ENCODE peak calls at places on chromosomes 3 and 15, in seven cellular contexts. One of them, this sample, is unnamed.

GRCh38 chr15:73927003-73927475 is 777 bp downstream of the LOXL1 start:
- DNase-seq in sigmoid colon: peak
- DNase-seq in HCT116: peak
- DNase-seq in HL-60: no peak
- DNase-seq in GM12878: no peak
- DNase-seq in suprapubic skin: no peak
- DNase-seq in upper lobe of left lung: peak
- DNase-seq in this sample: peak

GRCh38 chr3:29258161-29258560 is 22.7 kb upstream of the RBMS3 start:
- DNase-seq in sigmoid colon: no peak
- DNase-seq in HCT116: no peak
- DNase-seq in HL-60: no peak
- DNase-seq in GM12878: no peak
- DNase-seq in suprapubic skin: no peak
- DNase-seq in upper lobe of left lung: no peak
- DNase-seq in this sample: no peak

GRCh38 chr3:141125351-141125750 is 74.2 kb downstream of the SPSB4 start:
- DNase-seq in sigmoid colon: no peak
- DNase-seq in HCT116: no peak
- DNase-seq in HL-60: no peak
- DNase-seq in GM12878: no peak
- DNase-seq in suprapubic skin: peak
- DNase-seq in upper lobe of left lung: no peak
- DNase-seq in this sample: no peak

GRCh38 chr15:59191855-59192237 is 14.8 kb upstream of the LDHAL6B start:
- DNase-seq in sigmoid colon: no peak
- DNase-seq in HCT116: peak
- DNase-seq in HL-60: no peak
- DNase-seq in GM12878: no peak
- DNase-seq in suprapubic skin: no peak
- DNase-seq in upper lobe of left lung: no peak
- DNase-seq in this sample: no peak

GRCh38 chr15:92306662-92307061 is 87.0 kb upstream of the ST8SIA2 start:
- DNase-seq in sigmoid colon: no peak
- DNase-seq in HCT116: peak
- DNase-seq in HL-60: no peak
- DNase-seq in GM12878: no peak
- DNase-seq in suprapubic skin: no peak
- DNase-seq in upper lobe of left lung: no peak
- DNase-seq in this sample: no peak

GRCh38 chr15:94206463-94207167 is 24.7 kb upstream of the MCTP2 start:
- DNase-seq in sigmoid colon: no peak
- DNase-seq in HCT116: no peak
- DNase-seq in HL-60: peak
- DNase-seq in GM12878: no peak
- DNase-seq in suprapubic skin: no peak
- DNase-seq in upper lobe of left lung: no peak
- DNase-seq in this sample: no peak

GRCh38 chr3:194103475-194103874 is 32.5 kb upstream of the HES1 start:
- DNase-seq in sigmoid colon: no peak
- DNase-seq in HCT116: no peak
- DNase-seq in HL-60: no peak
- DNase-seq in GM12878: no peak
- DNase-seq in suprapubic skin: no peak
- DNase-seq in upper lobe of left lung: no peak
- DNase-seq in this sample: no peak

GRCh38 chr3:47542614-47543173 is 29.2 kb upstream of the ELP6 start:
- DNase-seq in sigmoid colon: peak
- DNase-seq in HCT116: no peak
- DNase-seq in HL-60: no peak
- DNase-seq in GM12878: no peak
- DNase-seq in suprapubic skin: no peak
- DNase-seq in upper lobe of left lung: peak
- DNase-seq in this sample: no peak

GRCh38 chr15:78750566-78750965 is 60.7 kb downstream of the ADAMTS7 start:
- DNase-seq in sigmoid colon: peak
- DNase-seq in HCT116: no peak
- DNase-seq in HL-60: no peak
- DNase-seq in GM12878: no peak
- DNase-seq in suprapubic skin: no peak
- DNase-seq in upper lobe of left lung: no peak
- DNase-seq in this sample: no peak

DNA sequence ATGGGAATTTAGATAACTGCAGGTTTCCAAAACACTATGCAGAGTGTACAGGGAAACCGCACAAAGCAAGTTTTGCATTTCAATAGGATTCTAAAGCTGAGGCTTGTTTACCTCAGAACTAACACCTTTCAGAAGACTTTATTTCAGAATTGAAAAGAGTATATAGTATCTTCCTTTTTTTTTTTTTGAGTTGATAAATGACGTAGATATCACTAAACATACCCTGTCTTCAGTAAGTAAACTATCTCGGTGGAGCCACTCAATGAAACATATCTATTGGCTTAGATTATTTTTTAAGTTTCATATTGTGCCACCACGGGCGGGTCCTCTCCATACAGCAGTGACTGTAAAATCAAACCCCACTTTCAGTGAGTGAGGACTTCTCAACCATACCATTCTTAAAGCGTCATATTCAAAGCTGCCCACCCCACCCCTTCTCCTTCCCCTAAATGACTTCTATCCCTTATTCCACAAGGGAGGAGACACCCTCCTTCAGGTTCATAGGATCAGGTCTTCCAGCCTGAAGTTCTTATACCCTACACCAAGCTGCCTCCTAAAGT is 2.0 kb upstream of the TBL1XR1 start:
- DNase-seq in sigmoid colon: no peak
- DNase-seq in HCT116: no peak
- DNase-seq in HL-60: no peak
- DNase-seq in GM12878: no peak
- DNase-seq in suprapubic skin: no peak
- DNase-seq in upper lobe of left lung: no peak
- DNase-seq in this sample: no peak
- H3K27ac ChIP-seq in sigmoid colon: peak
- H3K27ac ChIP-seq in HCT116: peak
- H3K27ac ChIP-seq in HL-60: peak
- H3K27ac ChIP-seq in GM12878: peak
- H3K27ac ChIP-seq in suprapubic skin: peak
- H3K27ac ChIP-seq in upper lobe of left lung: peak
- H3K27ac ChIP-seq in this sample: peak

DNA sequence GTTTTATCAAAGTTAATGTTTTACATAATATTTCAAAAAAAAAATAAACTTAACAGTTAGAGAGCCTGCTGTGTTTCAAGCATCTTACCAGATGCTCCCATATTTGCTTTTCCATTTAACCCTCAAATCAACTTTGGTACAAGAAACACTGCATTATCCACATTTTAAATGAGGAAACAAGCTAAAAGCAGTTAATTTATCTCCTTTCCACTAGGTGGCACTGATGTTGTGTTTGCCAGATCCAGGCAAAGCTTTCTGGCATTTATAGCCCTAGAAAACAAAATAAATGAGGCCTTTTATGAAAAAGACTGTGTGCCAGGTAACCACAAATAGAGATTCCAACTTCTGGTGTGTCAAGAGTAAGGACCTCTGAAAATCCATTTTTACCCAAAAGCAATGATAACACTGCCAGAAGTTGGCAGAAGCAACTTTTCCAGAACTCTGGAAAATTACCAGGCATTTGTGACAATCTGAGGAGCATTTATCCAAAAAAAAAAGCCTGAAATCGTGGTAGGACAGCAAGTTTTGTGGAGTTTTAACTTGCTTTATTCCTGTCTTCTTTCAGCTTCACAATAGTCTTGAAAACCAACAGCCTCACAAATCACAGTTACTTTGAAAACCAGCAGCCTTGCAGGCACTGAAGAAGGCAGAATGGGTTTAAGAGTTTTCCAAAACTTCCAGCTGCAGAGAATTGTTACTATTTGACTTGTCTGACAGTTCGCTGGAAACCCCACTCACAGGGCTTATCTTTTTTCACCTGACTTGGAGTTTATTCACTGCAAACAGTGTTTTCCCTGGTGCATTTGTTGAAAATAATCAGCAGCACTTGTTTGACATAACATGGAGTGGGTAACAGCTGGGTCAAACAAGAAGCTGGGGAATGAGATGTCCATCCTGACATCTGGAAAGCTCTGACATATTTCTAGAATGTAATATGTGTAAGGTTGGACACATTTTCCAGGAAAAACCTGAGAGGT is 9.2 kb downstream of the FAM162A start:
- DNase-seq in sigmoid colon: no peak
- DNase-seq in HCT116: no peak
- DNase-seq in HL-60: peak
- DNase-seq in GM12878: no peak
- DNase-seq in suprapubic skin: no peak
- DNase-seq in upper lobe of left lung: no peak
- DNase-seq in this sample: no peak
- TF ChIP-seq POLR2AphosphoS5 in sigmoid colon: no peak
- TF ChIP-seq POLR2AphosphoS5 in HCT116: no peak
- TF ChIP-seq POLR2AphosphoS5 in HL-60: no peak
- TF ChIP-seq POLR2AphosphoS5 in GM12878: no peak
- TF ChIP-seq POLR2AphosphoS5 in suprapubic skin: no peak
- TF ChIP-seq POLR2AphosphoS5 in upper lobe of left lung: no peak
- TF ChIP-seq POLR2AphosphoS5 in this sample: no peak

GRCh38 chr3:25567806-25568524 is 96.7 kb downstream of the TOP2B start:
- DNase-seq in sigmoid colon: no peak
- DNase-seq in HCT116: no peak
- DNase-seq in HL-60: no peak
- DNase-seq in GM12878: no peak
- DNase-seq in suprapubic skin: no peak
- DNase-seq in upper lobe of left lung: peak
- DNase-seq in this sample: no peak

GRCh38 chr3:25567390-25567789 is 97.3 kb downstream of the TOP2B start:
- DNase-seq in sigmoid colon: no peak
- DNase-seq in HCT116: no peak
- DNase-seq in HL-60: no peak
- DNase-seq in GM12878: no peak
- DNase-seq in suprapubic skin: no peak
- DNase-seq in upper lobe of left lung: no peak
- DNase-seq in this sample: no peak

GRCh38 chr3:25568525-25569078 is 96.1 kb downstream of the TOP2B start:
- DNase-seq in sigmoid colon: no peak
- DNase-seq in HCT116: no peak
- DNase-seq in HL-60: no peak
- DNase-seq in GM12878: no peak
- DNase-seq in suprapubic skin: no peak
- DNase-seq in upper lobe of left lung: peak
- DNase-seq in this sample: no peak

GRCh38 chr3:25565807-25566206 is 98.9 kb downstream of the TOP2B start:
- DNase-seq in sigmoid colon: no peak
- DNase-seq in HCT116: no peak
- DNase-seq in HL-60: no peak
- DNase-seq in GM12878: no peak
- DNase-seq in suprapubic skin: no peak
- DNase-seq in upper lobe of left lung: no peak
- DNase-seq in this sample: no peak

GRCh38 chr3:25566358-25566920 is 98.3 kb downstream of the TOP2B start:
- DNase-seq in sigmoid colon: no peak
- DNase-seq in HCT116: no peak
- DNase-seq in HL-60: no peak
- DNase-seq in GM12878: no peak
- DNase-seq in suprapubic skin: no peak
- DNase-seq in upper lobe of left lung: no peak
- DNase-seq in this sample: no peak
- TF ChIP-seq CTCF in sigmoid colon: no peak
- TF ChIP-seq CTCF in HCT116: no peak
- TF ChIP-seq CTCF in HL-60: no peak
- TF ChIP-seq CTCF in GM12878: no peak
- TF ChIP-seq CTCF in suprapubic skin: no peak
- TF ChIP-seq CTCF in upper lobe of left lung: no peak
- TF ChIP-seq CTCF in this sample: no peak

GRCh38 chr3:71504250-71505036 is 79.1 kb downstream of the FOXP1 start:
- DNase-seq in sigmoid colon: no peak
- DNase-seq in HCT116: peak
- DNase-seq in HL-60: no peak
- DNase-seq in GM12878: no peak
- DNase-seq in suprapubic skin: no peak
- DNase-seq in upper lobe of left lung: no peak
- DNase-seq in this sample: no peak
- H3K27ac ChIP-seq in sigmoid colon: no peak
- H3K27ac ChIP-seq in HCT116: no peak
- H3K27ac ChIP-seq in HL-60: no peak
- H3K27ac ChIP-seq in GM12878: no peak
- H3K27ac ChIP-seq in suprapubic skin: peak
- H3K27ac ChIP-seq in upper lobe of left lung: no peak
- H3K27ac ChIP-seq in this sample: no peak

DNA sequence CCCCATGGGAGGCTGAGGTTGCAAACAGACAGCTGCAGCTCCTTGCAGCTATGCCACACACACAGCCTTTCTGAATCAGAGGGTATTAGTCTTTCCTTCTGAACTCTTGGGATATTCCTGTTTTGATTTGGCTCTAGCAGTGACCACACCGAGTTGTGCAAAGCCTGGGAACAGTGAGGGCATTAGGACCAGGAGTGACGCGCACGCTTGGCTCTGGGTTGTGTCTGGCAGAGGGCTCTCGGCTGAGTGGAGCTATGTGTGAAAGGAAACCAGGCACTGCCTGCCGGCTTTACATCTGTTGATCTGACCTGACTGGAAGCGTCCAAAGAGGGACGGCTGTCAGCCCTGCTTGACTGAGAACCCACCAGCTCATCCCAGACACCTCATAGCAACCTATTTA is at the start of gene GALNT15:
- DNase-seq in sigmoid colon: peak
- DNase-seq in HCT116: no peak
- DNase-seq in HL-60: no peak
- DNase-seq in GM12878: no peak
- DNase-seq in suprapubic skin: peak
- DNase-seq in upper lobe of left lung: peak
- DNase-seq in this sample: peak
- TF ChIP-seq POLR2AphosphoS5 in sigmoid colon: peak
- TF ChIP-seq POLR2AphosphoS5 in HCT116: no peak
- TF ChIP-seq POLR2AphosphoS5 in HL-60: no peak
- TF ChIP-seq POLR2AphosphoS5 in GM12878: no peak
- TF ChIP-seq POLR2AphosphoS5 in suprapubic skin: no peak
- TF ChIP-seq POLR2AphosphoS5 in upper lobe of left lung: peak
- TF ChIP-seq POLR2AphosphoS5 in this sample: peak

GRCh38 chr3:46208167-46208704 is at the start of gene CCR1:
- DNase-seq in sigmoid colon: no peak
- DNase-seq in HCT116: peak
- DNase-seq in HL-60: peak
- DNase-seq in GM12878: peak
- DNase-seq in suprapubic skin: no peak
- DNase-seq in upper lobe of left lung: no peak
- DNase-seq in this sample: no peak
- TF ChIP-seq CTCF in sigmoid colon: no peak
- TF ChIP-seq CTCF in HCT116: peak
- TF ChIP-seq CTCF in HL-60: peak
- TF ChIP-seq CTCF in GM12878: peak
- TF ChIP-seq CTCF in suprapubic skin: peak
- TF ChIP-seq CTCF in upper lobe of left lung: peak
- TF ChIP-seq CTCF in this sample: peak

DNA sequence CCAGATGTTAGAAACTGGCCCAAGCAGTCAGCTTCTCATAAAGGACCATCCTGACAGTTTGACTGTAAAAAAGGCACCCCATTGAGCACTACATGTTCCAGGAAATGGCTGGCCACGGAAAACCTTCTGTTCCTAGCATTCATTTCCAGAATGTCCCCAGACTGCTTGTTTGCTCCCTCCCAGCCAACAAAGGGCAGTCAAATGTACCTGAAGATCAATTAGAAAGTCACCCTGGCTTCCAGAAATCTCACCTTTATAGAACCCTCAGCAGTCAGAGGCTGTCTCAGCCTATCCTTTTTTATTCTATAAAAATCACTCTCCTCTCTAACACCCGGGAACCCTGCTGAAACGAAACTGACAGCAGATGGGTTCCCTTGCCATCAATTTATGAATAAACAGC is 774 bp upstream of the SAMMSON start:
- DNase-seq in sigmoid colon: no peak
- DNase-seq in HCT116: no peak
- DNase-seq in HL-60: no peak
- DNase-seq in GM12878: no peak
- DNase-seq in suprapubic skin: no peak
- DNase-seq in upper lobe of left lung: no peak
- DNase-seq in this sample: peak
- H3K27ac ChIP-seq in sigmoid colon: peak
- H3K27ac ChIP-seq in HCT116: no peak
- H3K27ac ChIP-seq in HL-60: no peak
- H3K27ac ChIP-seq in GM12878: no peak
- H3K27ac ChIP-seq in suprapubic skin: peak
- H3K27ac ChIP-seq in upper lobe of left lung: no peak
- H3K27ac ChIP-seq in this sample: peak

This sample was measured in stomach.